ENCODE peak calls at places on chromosomes 2 and 18, in eight cellular contexts. One of them, this sample, is unnamed.

GRCh38 chr2:101380376-101380775 is 6.9 kb downstream of the CREG2 start:
- DNase-seq in GM23338: no peak
- DNase-seq in fibroblast of lung: peak; percentile 85
- DNase-seq in WERI-Rb-1: no peak
- DNase-seq in coronary artery: no peak
- DNase-seq in AG04450: peak; percentile 15
- DNase-seq in dorsolateral prefrontal cortex: no peak
- DNase-seq in PC-9: no peak
- DNase-seq in this sample: peak; percentile 78

GRCh38 chr2:73279852-73280251 is 4.4 kb downstream of the FBXO41 start:
- DNase-seq in coronary artery: peak; percentile 11
- DNase-seq in fibroblast of lung: no peak
- DNase-seq in PC-9: no peak
- DNase-seq in dorsolateral prefrontal cortex: no peak
- DNase-seq in AG04450: no peak
- DNase-seq in WERI-Rb-1: no peak
- DNase-seq in GM23338: peak; percentile 20
- DNase-seq in this sample: no peak

GRCh38 chr18:39939209-39939608 is 2015.8 kb upstream of the PIK3C3 start:
- DNase-seq in coronary artery: no peak
- DNase-seq in GM23338: no peak
- DNase-seq in dorsolateral prefrontal cortex: no peak
- DNase-seq in fibroblast of lung: no peak
- DNase-seq in PC-9: no peak
- DNase-seq in AG04450: no peak
- DNase-seq in WERI-Rb-1: no peak
- DNase-seq in this sample: no peak

GRCh38 chr18:45316127-45316526 is 299.1 kb upstream of the SLC14A2 start:
- DNase-seq in GM23338: peak; percentile 48
- DNase-seq in coronary artery: no peak
- DNase-seq in AG04450: no peak
- DNase-seq in PC-9: no peak
- DNase-seq in dorsolateral prefrontal cortex: no peak
- DNase-seq in fibroblast of lung: no peak
- DNase-seq in WERI-Rb-1: no peak
- DNase-seq in this sample: no peak

GRCh38 chr18:60022671-60023276 is 123.0 kb downstream of the PMAIP1 start:
- DNase-seq in GM23338: no peak
- DNase-seq in dorsolateral prefrontal cortex: no peak
- DNase-seq in coronary artery: no peak
- DNase-seq in fibroblast of lung: peak; percentile 75
- DNase-seq in WERI-Rb-1: no peak
- DNase-seq in PC-9: no peak
- DNase-seq in AG04450: no peak
- DNase-seq in this sample: no peak

GRCh38 chr2:237235383-237236095 is 149.8 kb downstream of the COPS8 start:
- DNase-seq in AG04450: no peak
- DNase-seq in coronary artery: no peak
- DNase-seq in GM23338: no peak
- DNase-seq in PC-9: peak; percentile 21
- DNase-seq in dorsolateral prefrontal cortex: no peak
- DNase-seq in fibroblast of lung: peak; percentile 97
- DNase-seq in WERI-Rb-1: no peak
- DNase-seq in this sample: peak; percentile 60

GRCh38 chr2:160735696-160736095 is 242.1 kb upstream of the RBMS1 start:
- DNase-seq in WERI-Rb-1: no peak
- DNase-seq in dorsolateral prefrontal cortex: no peak
- DNase-seq in AG04450: no peak
- DNase-seq in GM23338: no peak
- DNase-seq in fibroblast of lung: no peak
- DNase-seq in PC-9: no peak
- DNase-seq in coronary artery: no peak
- DNase-seq in this sample: no peak

GRCh38 chr2:44392338-44392943 is 30.7 kb downstream of the CAMKMT start:
- DNase-seq in GM23338: peak; percentile 77
- DNase-seq in PC-9: peak; percentile 46
- DNase-seq in AG04450: no peak
- DNase-seq in coronary artery: no peak
- DNase-seq in fibroblast of lung: peak; percentile 9
- DNase-seq in WERI-Rb-1: peak; percentile 58
- DNase-seq in dorsolateral prefrontal cortex: no peak
- DNase-seq in this sample: peak; percentile 49

GRCh38 chr2:230942920-230943896 is 18.2 kb upstream of the GPR55 start:
- DNase-seq in AG04450: no peak
- DNase-seq in GM23338: no peak
- DNase-seq in coronary artery: peak; percentile 71
- DNase-seq in dorsolateral prefrontal cortex: no peak
- DNase-seq in PC-9: no peak
- DNase-seq in fibroblast of lung: peak; percentile 5
- DNase-seq in WERI-Rb-1: no peak
- DNase-seq in this sample: no peak

GRCh38 chr18:22169889-22170420 is 566 bp downstream of the GATA6 start:
- DNase-seq in dorsolateral prefrontal cortex: no peak
- DNase-seq in fibroblast of lung: no peak
- DNase-seq in WERI-Rb-1: no peak
- DNase-seq in GM23338: peak; percentile 67
- DNase-seq in PC-9: no peak
- DNase-seq in AG04450: no peak
- DNase-seq in coronary artery: no peak
- DNase-seq in this sample: no peak

GRCh38 chr18:70371085-70371735 is 82.4 kb downstream of the SOCS6 start:
- DNase-seq in WERI-Rb-1: no peak
- DNase-seq in AG04450: no peak
- DNase-seq in dorsolateral prefrontal cortex: no peak
- DNase-seq in fibroblast of lung: no peak
- DNase-seq in GM23338: no peak
- DNase-seq in coronary artery: no peak
- DNase-seq in PC-9: no peak
- DNase-seq in this sample: no peak

GRCh38 chr18:6821346-6821745 is 91.8 kb downstream of the ARHGAP28 start:
- DNase-seq in PC-9: no peak
- DNase-seq in GM23338: no peak
- DNase-seq in AG04450: no peak
- DNase-seq in coronary artery: no peak
- DNase-seq in WERI-Rb-1: no peak
- DNase-seq in fibroblast of lung: peak; percentile 26
- DNase-seq in dorsolateral prefrontal cortex: no peak
- DNase-seq in this sample: no peak

GRCh38 chr2:216242365-216242764 is 129.9 kb downstream of the MARCHF4 start:
- DNase-seq in dorsolateral prefrontal cortex: no peak
- DNase-seq in PC-9: no peak
- DNase-seq in AG04450: no peak
- DNase-seq in fibroblast of lung: no peak
- DNase-seq in WERI-Rb-1: no peak
- DNase-seq in coronary artery: no peak
- DNase-seq in GM23338: peak; percentile 18
- DNase-seq in this sample: no peak

GRCh38 chr2:160371251-160372009 is 122.2 kb downstream of the RBMS1 start:
- DNase-seq in coronary artery: no peak
- DNase-seq in AG04450: no peak
- DNase-seq in dorsolateral prefrontal cortex: no peak
- DNase-seq in fibroblast of lung: peak; percentile 55
- DNase-seq in GM23338: no peak
- DNase-seq in PC-9: no peak
- DNase-seq in WERI-Rb-1: no peak
- DNase-seq in this sample: no peak

GRCh38 chr2:133266926-133267590 is 301.2 kb downstream of the NCKAP5 start:
- DNase-seq in dorsolateral prefrontal cortex: no peak
- DNase-seq in fibroblast of lung: no peak
- DNase-seq in GM23338: peak; percentile 51
- DNase-seq in PC-9: no peak
- DNase-seq in coronary artery: no peak
- DNase-seq in WERI-Rb-1: peak; percentile 92
- DNase-seq in AG04450: no peak
- DNase-seq in this sample: no peak

GRCh38 chr2:236262238-236262637 is 2.0 kb downstream of the ASB18 start:
- DNase-seq in GM23338: no peak
- DNase-seq in WERI-Rb-1: no peak
- DNase-seq in coronary artery: no peak
- DNase-seq in AG04450: no peak
- DNase-seq in dorsolateral prefrontal cortex: no peak
- DNase-seq in fibroblast of lung: no peak
- DNase-seq in PC-9: no peak
- DNase-seq in this sample: no peak

GRCh38 chr2:171762879-171763573 is 75.8 kb downstream of the DYNC1I2 start:
- DNase-seq in dorsolateral prefrontal cortex: no peak
- DNase-seq in coronary artery: no peak
- DNase-seq in GM23338: no peak
- DNase-seq in fibroblast of lung: peak; percentile 59
- DNase-seq in PC-9: no peak
- DNase-seq in AG04450: no peak
- DNase-seq in WERI-Rb-1: no peak
- DNase-seq in this sample: peak; percentile 65

GRCh38 chr2:234341332-234341985 is 155.4 kb downstream of the ARL4C start:
- DNase-seq in dorsolateral prefrontal cortex: no peak
- DNase-seq in coronary artery: no peak
- DNase-seq in fibroblast of lung: peak; percentile 39
- DNase-seq in AG04450: no peak
- DNase-seq in WERI-Rb-1: no peak
- DNase-seq in GM23338: peak; percentile 25
- DNase-seq in PC-9: no peak
- DNase-seq in this sample: no peak

GRCh38 chr2:177817300-177817699 is 255.3 kb downstream of the PDE11A start:
- DNase-seq in GM23338: no peak
- DNase-seq in PC-9: no peak
- DNase-seq in AG04450: no peak
- DNase-seq in fibroblast of lung: no peak
- DNase-seq in dorsolateral prefrontal cortex: no peak
- DNase-seq in WERI-Rb-1: no peak
- DNase-seq in coronary artery: no peak
- DNase-seq in this sample: no peak

GRCh38 chr2:169221745-169222369 is 140.5 kb downstream of the LRP2 start:
- DNase-seq in AG04450: no peak
- DNase-seq in PC-9: no peak
- DNase-seq in coronary artery: no peak
- DNase-seq in dorsolateral prefrontal cortex: no peak
- DNase-seq in GM23338: peak; percentile 71
- DNase-seq in fibroblast of lung: peak; percentile 10
- DNase-seq in WERI-Rb-1: no peak
- DNase-seq in this sample: no peak
- TF ChIP-seq CTCF in AG04450: peak; percentile 40
- TF ChIP-seq CTCF in PC-9: peak; percentile 63
- TF ChIP-seq CTCF in coronary artery: peak; percentile 11
- TF ChIP-seq CTCF in dorsolateral prefrontal cortex: peak; percentile 61
- TF ChIP-seq CTCF in GM23338: peak; percentile 72
- TF ChIP-seq CTCF in fibroblast of lung: peak; percentile 22
- TF ChIP-seq CTCF in WERI-Rb-1: no peak
- TF ChIP-seq CTCF in this sample: peak; percentile 39

DNA sequence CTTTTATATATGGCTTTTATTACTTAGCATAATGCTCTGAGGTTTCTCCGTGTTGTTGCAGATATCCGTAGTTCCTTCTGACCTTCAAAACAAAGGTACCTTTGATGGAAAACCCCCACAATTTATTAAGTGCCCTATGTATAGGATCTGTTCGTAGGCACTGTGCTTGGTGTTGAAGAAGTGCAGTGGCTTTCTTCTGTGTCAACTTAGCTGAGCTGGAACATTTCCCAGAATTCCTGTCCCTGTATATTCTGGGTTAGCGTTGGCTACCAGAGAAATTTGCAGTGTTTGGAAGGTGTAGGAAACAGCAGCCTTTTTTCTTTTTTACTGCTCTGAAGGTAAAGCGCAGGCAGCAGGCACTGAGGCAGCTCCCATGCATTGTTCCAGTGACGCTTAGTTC is 56.3 kb upstream of the MSH2 start:
- DNase-seq in dorsolateral prefrontal cortex: no peak
- DNase-seq in WERI-Rb-1: no peak
- DNase-seq in coronary artery: no peak
- DNase-seq in AG04450: no peak
- DNase-seq in GM23338: no peak
- DNase-seq in PC-9: no peak
- DNase-seq in fibroblast of lung: no peak
- DNase-seq in this sample: no peak
- H3K27ac ChIP-seq in dorsolateral prefrontal cortex: peak overlapping the region; percentile 59
- H3K27ac ChIP-seq in WERI-Rb-1: no peak overlapping the region
- H3K27ac ChIP-seq in coronary artery: no peak overlapping the region
- H3K27ac ChIP-seq in AG04450: no peak overlapping the region
- H3K27ac ChIP-seq in GM23338: peak overlapping the region; percentile 100
- H3K27ac ChIP-seq in PC-9: no peak overlapping the region
- H3K27ac ChIP-seq in fibroblast of lung: no peak overlapping the region
- H3K27ac ChIP-seq in this sample: no peak overlapping the region

DNA sequence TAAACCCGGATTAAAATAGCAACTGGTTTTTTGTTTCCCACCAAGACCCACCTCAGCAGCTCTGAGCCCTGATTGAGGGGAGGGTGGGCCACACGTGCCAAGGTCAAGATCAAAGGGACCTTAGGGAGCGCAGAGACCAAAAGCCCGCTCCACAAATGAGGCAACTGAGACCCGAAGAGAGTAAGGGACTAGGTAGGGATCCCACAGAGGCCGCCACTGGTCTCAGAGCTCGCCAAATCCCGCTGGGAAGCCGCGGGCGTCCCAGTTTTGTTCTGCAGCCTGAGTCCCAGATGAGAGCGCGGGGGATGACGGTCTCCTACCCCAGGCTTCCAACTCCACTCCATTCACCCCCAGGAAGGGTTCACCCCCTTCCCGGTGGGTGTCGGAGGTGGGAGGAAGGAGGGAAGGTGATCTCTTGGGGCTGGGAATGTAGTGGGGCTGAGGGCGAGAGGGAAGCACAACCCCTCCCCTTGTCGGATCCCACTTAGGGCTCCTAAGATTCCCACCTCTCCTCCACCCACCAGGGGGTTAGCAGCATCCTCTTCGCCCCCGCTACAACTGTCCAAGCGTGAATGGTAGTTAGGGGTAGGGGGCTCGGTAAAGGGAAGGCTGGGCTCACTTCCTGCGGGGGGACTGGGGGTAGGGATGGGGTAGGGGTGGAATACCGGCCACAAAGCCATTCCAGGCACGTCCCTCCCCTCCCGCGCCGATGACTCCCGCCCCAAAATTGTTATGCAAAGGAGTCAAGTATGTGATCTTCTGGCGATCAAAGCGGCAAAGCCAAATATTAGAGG is 7.3 kb upstream of the EN1 start:
- DNase-seq in WERI-Rb-1: no peak
- DNase-seq in coronary artery: peak; percentile 49
- DNase-seq in AG04450: no peak
- DNase-seq in PC-9: no peak
- DNase-seq in fibroblast of lung: no peak
- DNase-seq in dorsolateral prefrontal cortex: no peak
- DNase-seq in GM23338: peak; percentile 70
- DNase-seq in this sample: no peak
- H3K4me3 ChIP-seq in WERI-Rb-1: no peak overlapping the region
- H3K4me3 ChIP-seq in coronary artery: no peak overlapping the region
- H3K4me3 ChIP-seq in AG04450: no peak overlapping the region
- H3K4me3 ChIP-seq in PC-9: no peak overlapping the region
- H3K4me3 ChIP-seq in fibroblast of lung: no peak overlapping the region
- H3K4me3 ChIP-seq in dorsolateral prefrontal cortex: peak overlapping the region; percentile 48
- H3K4me3 ChIP-seq in GM23338: peak overlapping the region; percentile 60
- H3K4me3 ChIP-seq in this sample: no peak overlapping the region

DNA sequence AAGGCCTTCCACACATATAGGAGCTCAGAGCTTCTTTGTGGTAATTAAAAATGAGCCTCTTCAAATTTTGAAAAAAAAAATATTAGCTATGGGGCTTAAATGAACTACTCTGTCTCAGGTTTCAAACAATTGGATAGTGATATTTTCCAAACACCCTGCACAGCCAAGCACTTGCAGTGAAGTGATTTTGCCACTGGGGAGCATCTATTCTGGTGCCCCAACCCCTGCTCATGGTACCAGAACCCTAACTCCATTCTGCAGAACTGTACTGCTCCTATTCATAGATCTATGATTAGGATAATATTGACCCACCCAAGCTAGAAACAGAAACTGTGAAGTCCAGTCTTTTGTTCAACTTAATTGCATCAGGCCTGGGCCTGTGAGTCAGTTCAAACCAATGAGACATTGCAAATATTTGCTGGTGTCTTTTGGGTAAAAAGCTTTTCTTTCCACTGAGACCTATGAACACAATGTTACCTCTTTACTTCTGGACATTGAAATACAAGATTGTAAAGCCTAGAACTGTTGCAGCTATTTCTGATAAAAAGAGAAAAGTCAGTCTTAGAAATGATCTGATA is 324.0 kb downstream of the GALNT13 start:
- DNase-seq in AG04450: no peak
- DNase-seq in GM23338: peak; percentile 15
- DNase-seq in coronary artery: no peak
- DNase-seq in WERI-Rb-1: no peak
- DNase-seq in fibroblast of lung: no peak
- DNase-seq in dorsolateral prefrontal cortex: no peak
- DNase-seq in PC-9: no peak
- DNase-seq in this sample: no peak
- TF ChIP-seq CTCF in AG04450: no peak
- TF ChIP-seq CTCF in GM23338: peak; percentile 31
- TF ChIP-seq CTCF in coronary artery: no peak
- TF ChIP-seq CTCF in WERI-Rb-1: no peak
- TF ChIP-seq CTCF in fibroblast of lung: no peak
- TF ChIP-seq CTCF in dorsolateral prefrontal cortex: no peak
- TF ChIP-seq CTCF in PC-9: no peak
- TF ChIP-seq CTCF in this sample: no peak

This sample was measured in brain microvascular endothelial cell.